ENCODE peak calls at places on chromosomes 11 and 22, in six cellular contexts. S is HCT116, J is MM.1S, G is endothelial cell of umbilical vein, B is fibroblast of lung, E is endodermal cell. H is an unnamed sample.

GRCh38 chr11:98587884-98588283 is 432.9 kb upstream of the CNTN5 start:
- DNase-seq in J (no peak), E (no peak), G (no peak), B (no peak), S (no peak), H (no peak)

GRCh38 chr22:38069372-38070249 is 12.4 kb downstream of the PICK1 start:
- DNase-seq in J (peak; percentile 97), E (peak; percentile 77), S (no peak), B (peak; percentile 42), G (peak; percentile 25), H (peak; percentile 73)

GRCh38 chr22:30423296-30423958 is 2.1 kb upstream of the MTFP1 start:
- DNase-seq in J (peak; percentile 21), S (no peak), G (no peak), E (no peak), B (no peak), H (no peak)

GRCh38 chr11:126963603-126964353 is 36.8 kb downstream of the KIRREL3 start:
- DNase-seq in S (no peak), J (no peak), E (no peak), B (no peak), G (no peak), H (no peak)

GRCh38 chr11:134951305-134951700 is 539.3 kb upstream of the B3GAT1 start:
- DNase-seq in B (peak; percentile 67), E (no peak), G (peak; percentile 16), J (no peak), S (no peak), H (no peak)

GRCh38 chr11:120817131-120817530 is 206.8 kb upstream of the TBCEL start:
- DNase-seq in G (no peak), E (no peak), J (no peak), S (no peak), B (no peak), H (no peak)

GRCh38 chr11:115612331-115612730 is 108.1 kb upstream of the CADM1 start:
- DNase-seq in J (no peak), E (peak; percentile 78), G (no peak), S (no peak), B (peak; percentile 19), H (peak; percentile 43)

GRCh38 chr22:42928969-42929837 is 72.1 kb upstream of the ARFGAP3 start:
- DNase-seq in S (no peak), B (no peak), J (no peak), G (no peak), E (peak; percentile 24), H (no peak)

GRCh38 chr22:35307372-35307771 is 7.7 kb downstream of the TOM1 start:
- DNase-seq in J (no peak), E (no peak), S (no peak), G (no peak), B (no peak), H (no peak)

GRCh38 chr22:29158546-29158945 is 47.1 kb upstream of the EMID1 start:
- DNase-seq in E (peak; percentile 17), G (no peak), S (no peak), B (no peak), J (no peak), H (no peak)

GRCh38 chr11:107116358-107116757 is 98.1 kb upstream of the GUCY1A2 start:
- DNase-seq in S (no peak), J (no peak), G (no peak), E (no peak), B (no peak), H (no peak)

GRCh38 chr11:130122141-130122575 is 37.4 kb upstream of the ST14 start:
- DNase-seq in J (no peak), E (peak; percentile 13), G (peak; percentile 81), B (no peak), S (peak; percentile 60), H (no peak)

GRCh38 chr11:47724041-47724729 is 9.0 kb upstream of the AGBL2 start:
- DNase-seq in G (no peak), E (no peak), S (no peak), B (peak; percentile 95), J (no peak), H (no peak)

GRCh38 chr11:60235318-60235717 is 7.6 kb downstream of the MS4A4E start:
- DNase-seq in G (no peak), B (no peak), J (no peak), E (no peak), S (no peak), H (no peak)

GRCh38 chr11:82871646-82872045 is 28.6 kb downstream of the PRCP start:
- DNase-seq in E (no peak), G (no peak), J (no peak), S (no peak), B (no peak), H (no peak)

GRCh38 chr22:22099833-22100812 is 117.5 kb upstream of the TOP3B start:
- DNase-seq in J (peak; percentile 31), G (no peak), E (peak; percentile 71), B (no peak), S (peak; percentile 35), H (peak; percentile 38)

GRCh38 chr11:121112498-121113455 is 11.7 kb downstream of the TECTA start:
- DNase-seq in B (peak; percentile 77), G (peak; percentile 54), E (peak; percentile 88), S (peak; percentile 35), J (peak; percentile 68), H (peak; percentile 81)

GRCh38 chr11:72890881-72891280 is 76.7 kb downstream of the ATG16L2 start:
- DNase-seq in G (no peak), E (no peak), B (no peak), J (no peak), S (no peak), H (no peak)

GRCh38 chr11:45022294-45023064 is 71.8 kb upstream of the TP53I11 start:
- DNase-seq in S (no peak), E (peak; percentile 66), G (no peak), J (no peak), B (peak; percentile 42), H (no peak)

GRCh38 chr11:124535552-124536232 is 7.8 kb downstream of the OR8B12 start:
- DNase-seq in B (peak; percentile 3), G (no peak), S (no peak), E (no peak), J (no peak), H (no peak)

GRCh38 chr11:20164152-20164551 is 3.9 kb upstream of the DBX1 start:
- DNase-seq in B (no peak), E (no peak), J (no peak), G (no peak), S (no peak), H (peak; percentile 31)

GRCh38 chr22:36149464-36149863 is 11.1 kb downstream of the APOL3 start:
- DNase-seq in J (no peak), E (no peak), B (peak; percentile 24), G (no peak), S (no peak), H (no peak)

GRCh38 chr11:121082670-121083069 is 18.4 kb upstream of the TECTA start:
- DNase-seq in G (peak; percentile 17), S (no peak), E (peak; percentile 87), B (peak; percentile 12), J (no peak), H (peak; percentile 73)

GRCh38 chr11:109972181-109972715 is 120.9 kb upstream of the ZC3H12C start:
- DNase-seq in J (peak; percentile 75), B (no peak), S (no peak), E (no peak), G (no peak), H (no peak)

GRCh38 chr11:109971184-109971523 is 122.0 kb upstream of the ZC3H12C start:
- DNase-seq in S (no peak), J (no peak), B (peak; percentile 70), E (no peak), G (peak; percentile 94), H (peak; percentile 12)

GRCh38 chr11:109968781-109969180 is 124.4 kb upstream of the ZC3H12C start:
- DNase-seq in E (no peak), J (no peak), G (no peak), B (no peak), S (no peak), H (no peak)

GRCh38 chr11:109970516-109971183 is 122.5 kb upstream of the ZC3H12C start:
- DNase-seq in B (no peak), E (no peak), J (peak; percentile 73), S (no peak), G (no peak), H (no peak)

GRCh38 chr11:109972939-109973338 is 120.3 kb upstream of the ZC3H12C start:
- DNase-seq in J (no peak), G (no peak), E (no peak), S (no peak), B (no peak), H (no peak)
- H3K27ac ChIP-seq in J (peak overlapping the region; percentile 84), G (no peak overlapping the region), E (no peak overlapping the region), S (no peak overlapping the region), B (no peak overlapping the region), H (no peak overlapping the region)

GRCh38 chr11:67045314-67045713 is 11.3 kb upstream of the RHOD start:
- DNase-seq in E (no peak), J (no peak), G (no peak), B (peak; percentile 85), S (peak; percentile 64), H (no peak)

GRCh38 chr11:67040147-67040546 is 16.5 kb upstream of the RHOD start:
- DNase-seq in E (peak; percentile 49), G (no peak), B (no peak), J (no peak), S (no peak), H (no peak)

GRCh38 chr11:67041602-67042001 is 15.0 kb upstream of the RHOD start:
- DNase-seq in S (no peak), B (no peak), G (no peak), E (no peak), J (no peak), H (no peak)

GRCh38 chr11:67044496-67044895 is 12.2 kb upstream of the RHOD start:
- DNase-seq in J (no peak), S (no peak), E (no peak), G (no peak), B (no peak), H (no peak)

DNA sequence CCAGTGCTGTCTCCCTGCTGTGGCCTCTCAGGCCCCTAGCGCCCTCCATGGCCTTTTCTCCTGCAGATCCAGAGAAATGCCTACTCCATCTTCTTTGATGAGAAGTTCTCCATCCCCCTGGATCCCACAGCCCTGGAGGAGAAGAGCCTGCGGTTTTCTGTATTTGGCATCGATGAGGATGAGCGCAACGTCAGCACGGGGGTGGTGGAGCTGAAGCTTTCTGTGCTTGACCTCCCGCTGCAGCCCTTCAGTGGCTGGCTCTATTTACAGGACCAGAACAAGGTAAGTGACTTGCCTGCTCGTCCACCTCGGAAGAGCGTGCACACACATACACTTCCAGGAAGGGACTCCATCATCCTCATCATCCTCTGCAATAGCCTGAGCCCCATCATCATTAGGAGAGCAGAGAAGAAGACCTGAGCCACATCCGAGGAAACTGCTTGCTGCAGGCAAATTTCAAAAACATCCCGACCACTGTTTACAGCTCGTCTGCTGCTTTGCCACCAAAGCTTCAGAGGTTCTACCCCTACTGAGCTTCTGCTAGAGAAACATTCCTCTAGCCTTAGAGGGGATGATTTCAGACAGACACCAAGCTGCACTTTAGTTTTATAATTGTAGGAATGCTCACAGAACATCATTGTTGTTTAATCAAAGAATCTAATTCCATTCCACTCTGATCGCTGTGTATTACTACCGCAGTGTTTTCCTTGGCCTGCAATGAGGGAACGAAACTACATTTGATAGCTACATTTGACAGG is 12.9 kb upstream of the RHOD start:
- DNase-seq in E (no peak), B (no peak), G (no peak), J (no peak), S (no peak), H (no peak)
- TF ChIP-seq CTCF in E (no peak), B (no peak), G (no peak), J (no peak), S (no peak), H (no peak)

GRCh38 chr11:34655335-34656008 is 34.6 kb downstream of the EHF start:
- DNase-seq in S (no peak), G (no peak), E (no peak), J (no peak), B (peak; percentile 78), H (no peak)
- H3K9ac ChIP-seq in S (peak overlapping the region; percentile 57), G (no peak overlapping the region), E (no peak overlapping the region), J (no peak overlapping the region), B (no peak overlapping the region), H (no peak overlapping the region)

GRCh38 chr11:119400860-119401259 is 19.4 kb upstream of the USP2 start:
- DNase-seq in G (no peak), B (no peak), J (no peak), E (no peak), S (no peak), H (no peak)
- H3K27ac ChIP-seq in G (no peak overlapping the region), B (no peak overlapping the region), J (no peak overlapping the region), E (no peak overlapping the region), S (no peak overlapping the region), H (no peak overlapping the region)